ENCODE peak calls at places on chromosomes 6 and 20, in ten cellular contexts. One of them, this sample, is unnamed.

GRCh38 chr6:160178271-160178670 is 56.7 kb downstream of the SLC22A1 start:
- DNase-seq in fibroblast of mammary gland: no peak
- DNase-seq in NB4: peak; percentile 47
- DNase-seq in OCI-LY7: no peak
- DNase-seq in cardiac fibroblast: no peak
- DNase-seq in body of pancreas: no peak
- DNase-seq in GM10248: no peak
- DNase-seq in breast epithelium: no peak
- DNase-seq in AG09319: no peak
- DNase-seq in tibial nerve: no peak
- DNase-seq in this sample: no peak

GRCh38 chr20:7497985-7498384 is 442.3 kb downstream of the HAO1 start:
- DNase-seq in breast epithelium: no peak
- DNase-seq in body of pancreas: no peak
- DNase-seq in fibroblast of mammary gland: peak; percentile 50
- DNase-seq in GM10248: no peak
- DNase-seq in AG09319: no peak
- DNase-seq in OCI-LY7: no peak
- DNase-seq in cardiac fibroblast: peak; percentile 93
- DNase-seq in tibial nerve: no peak
- DNase-seq in NB4: no peak
- DNase-seq in this sample: no peak

GRCh38 chr6:53857318-53858094 is 62.7 kb downstream of the LRRC1 start:
- DNase-seq in OCI-LY7: no peak
- DNase-seq in GM10248: no peak
- DNase-seq in cardiac fibroblast: no peak
- DNase-seq in body of pancreas: no peak
- DNase-seq in AG09319: no peak
- DNase-seq in fibroblast of mammary gland: no peak
- DNase-seq in tibial nerve: no peak
- DNase-seq in NB4: no peak
- DNase-seq in breast epithelium: no peak
- DNase-seq in this sample: no peak

GRCh38 chr6:137768935-137769334 is 98.1 kb upstream of the TNFAIP3 start:
- DNase-seq in AG09319: no peak
- DNase-seq in tibial nerve: no peak
- DNase-seq in body of pancreas: no peak
- DNase-seq in cardiac fibroblast: no peak
- DNase-seq in NB4: no peak
- DNase-seq in OCI-LY7: no peak
- DNase-seq in fibroblast of mammary gland: no peak
- DNase-seq in GM10248: no peak
- DNase-seq in breast epithelium: no peak
- DNase-seq in this sample: no peak

GRCh38 chr6:145669627-145670034 is 65.7 kb downstream of the EPM2A start:
- DNase-seq in cardiac fibroblast: peak; percentile 83
- DNase-seq in fibroblast of mammary gland: peak; percentile 84
- DNase-seq in body of pancreas: no peak
- DNase-seq in OCI-LY7: no peak
- DNase-seq in tibial nerve: no peak
- DNase-seq in NB4: no peak
- DNase-seq in GM10248: no peak
- DNase-seq in breast epithelium: no peak
- DNase-seq in AG09319: peak; percentile 23
- DNase-seq in this sample: no peak

GRCh38 chr6:102015431-102015830 is 621.9 kb downstream of the GRIK2 start:
- DNase-seq in OCI-LY7: no peak
- DNase-seq in tibial nerve: no peak
- DNase-seq in breast epithelium: no peak
- DNase-seq in NB4: no peak
- DNase-seq in GM10248: no peak
- DNase-seq in body of pancreas: no peak
- DNase-seq in fibroblast of mammary gland: no peak
- DNase-seq in AG09319: no peak
- DNase-seq in cardiac fibroblast: no peak
- DNase-seq in this sample: no peak

GRCh38 chr6:42276008-42276890 is 58.6 kb upstream of the MRPS10 start:
- DNase-seq in body of pancreas: no peak
- DNase-seq in NB4: no peak
- DNase-seq in OCI-LY7: no peak
- DNase-seq in fibroblast of mammary gland: peak; percentile 78
- DNase-seq in cardiac fibroblast: peak; percentile 81
- DNase-seq in AG09319: no peak
- DNase-seq in breast epithelium: no peak
- DNase-seq in tibial nerve: peak; percentile 49
- DNase-seq in GM10248: no peak
- DNase-seq in this sample: no peak

GRCh38 chr6:122654016-122654415 is 43.8 kb downstream of the PKIB start:
- DNase-seq in body of pancreas: no peak
- DNase-seq in fibroblast of mammary gland: no peak
- DNase-seq in AG09319: no peak
- DNase-seq in tibial nerve: no peak
- DNase-seq in NB4: no peak
- DNase-seq in OCI-LY7: no peak
- DNase-seq in GM10248: no peak
- DNase-seq in cardiac fibroblast: no peak
- DNase-seq in breast epithelium: no peak
- DNase-seq in this sample: no peak

GRCh38 chr6:163057260-163057659 is 329.5 kb downstream of the PACRG start:
- DNase-seq in GM10248: no peak
- DNase-seq in body of pancreas: no peak
- DNase-seq in AG09319: no peak
- DNase-seq in cardiac fibroblast: no peak
- DNase-seq in NB4: no peak
- DNase-seq in OCI-LY7: no peak
- DNase-seq in breast epithelium: no peak
- DNase-seq in tibial nerve: no peak
- DNase-seq in fibroblast of mammary gland: no peak
- DNase-seq in this sample: no peak

GRCh38 chr6:154815938-154816820 is 83.0 kb downstream of the SCAF8 start:
- DNase-seq in OCI-LY7: no peak
- DNase-seq in AG09319: no peak
- DNase-seq in fibroblast of mammary gland: peak; percentile 43
- DNase-seq in tibial nerve: no peak
- DNase-seq in cardiac fibroblast: peak; percentile 27
- DNase-seq in NB4: no peak
- DNase-seq in body of pancreas: no peak
- DNase-seq in GM10248: no peak
- DNase-seq in breast epithelium: no peak
- DNase-seq in this sample: no peak

DNA sequence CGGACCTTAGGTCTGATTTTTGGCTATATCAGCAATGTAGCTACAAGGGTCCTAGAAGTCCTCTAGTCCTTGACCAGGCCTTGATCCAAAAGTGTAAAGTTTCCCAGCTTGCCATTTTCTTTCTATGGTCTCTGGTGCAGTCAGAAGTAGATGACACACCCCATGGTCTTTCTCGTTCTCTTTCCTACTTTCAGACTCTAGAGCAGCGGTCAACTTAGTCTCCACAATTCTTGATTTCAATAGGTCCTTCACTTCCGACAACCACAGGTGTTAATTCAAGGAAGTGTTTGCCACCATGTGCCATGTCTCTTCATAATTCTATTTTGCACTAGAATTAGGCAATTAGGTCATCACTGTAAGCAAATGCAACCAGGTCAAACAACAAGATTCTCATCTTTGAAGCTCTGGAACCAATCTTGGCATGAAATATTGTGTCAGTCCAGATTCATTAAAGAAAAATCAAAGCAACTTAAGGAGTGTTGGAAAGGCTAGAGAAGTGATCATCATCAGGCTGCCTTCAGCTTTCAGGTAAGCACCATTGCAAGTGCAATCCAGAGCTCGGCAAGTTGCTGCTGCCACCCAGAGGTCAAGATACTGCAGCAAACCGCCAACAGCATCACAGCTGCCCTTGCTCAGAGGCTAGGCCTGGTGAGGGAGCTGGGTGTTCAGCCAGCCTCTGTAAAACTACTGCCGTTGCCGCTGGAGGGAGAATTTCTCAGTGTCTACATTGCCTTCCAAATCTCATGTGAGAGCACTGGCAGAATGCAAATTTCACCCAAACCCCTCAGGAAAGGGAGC is 5.6 kb upstream of the SYNE1 start:
- DNase-seq in breast epithelium: no peak
- DNase-seq in fibroblast of mammary gland: peak; percentile 49
- DNase-seq in cardiac fibroblast: peak; percentile 79
- DNase-seq in OCI-LY7: peak; percentile 84
- DNase-seq in body of pancreas: peak; percentile 67
- DNase-seq in GM10248: peak; percentile 25
- DNase-seq in tibial nerve: peak; percentile 21
- DNase-seq in NB4: peak; percentile 45
- DNase-seq in AG09319: no peak
- DNase-seq in this sample: peak; percentile 5
- TF ChIP-seq CTCF in breast epithelium: no peak
- TF ChIP-seq CTCF in fibroblast of mammary gland: peak; percentile 47
- TF ChIP-seq CTCF in cardiac fibroblast: peak; percentile 79
- TF ChIP-seq CTCF in OCI-LY7: peak; percentile 85
- TF ChIP-seq CTCF in body of pancreas: peak; percentile 63
- TF ChIP-seq CTCF in GM10248: peak; percentile 58
- TF ChIP-seq CTCF in tibial nerve: peak; percentile 22
- TF ChIP-seq CTCF in NB4: peak; percentile 47
- TF ChIP-seq CTCF in AG09319: peak; percentile 75
- TF ChIP-seq CTCF in this sample: peak; percentile 58

DNA sequence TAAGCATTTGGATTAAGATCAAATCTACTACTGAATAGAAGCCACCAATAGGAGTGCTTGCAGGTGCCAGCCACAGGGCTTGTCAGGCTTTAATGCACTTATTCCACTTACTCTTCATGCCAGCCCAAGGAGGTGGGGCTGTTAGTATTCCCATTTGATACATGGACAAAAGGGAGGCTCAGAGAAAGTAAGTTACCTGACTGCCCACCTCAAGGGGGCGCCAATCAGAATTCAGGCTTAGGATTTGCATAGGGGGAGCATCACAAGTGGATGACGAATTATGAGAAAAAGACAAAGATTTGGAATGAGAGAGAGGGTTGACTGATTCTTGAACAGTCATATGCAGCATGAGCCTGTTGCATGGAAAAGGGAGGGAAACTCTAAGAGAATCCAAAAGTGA is 188.4 kb upstream of the TSHZ2 start:
- DNase-seq in breast epithelium: no peak
- DNase-seq in NB4: peak; percentile 33
- DNase-seq in tibial nerve: no peak
- DNase-seq in fibroblast of mammary gland: peak; percentile 33
- DNase-seq in GM10248: no peak
- DNase-seq in AG09319: no peak
- DNase-seq in cardiac fibroblast: no peak
- DNase-seq in OCI-LY7: no peak
- DNase-seq in body of pancreas: no peak
- DNase-seq in this sample: no peak
- TF ChIP-seq CTCF in breast epithelium: no peak
- TF ChIP-seq CTCF in NB4: peak; percentile 58
- TF ChIP-seq CTCF in tibial nerve: no peak
- TF ChIP-seq CTCF in fibroblast of mammary gland: peak; percentile 45
- TF ChIP-seq CTCF in GM10248: no peak
- TF ChIP-seq CTCF in AG09319: peak; percentile 18
- TF ChIP-seq CTCF in cardiac fibroblast: no peak
- TF ChIP-seq CTCF in OCI-LY7: peak; percentile 67
- TF ChIP-seq CTCF in body of pancreas: no peak
- TF ChIP-seq CTCF in this sample: peak; percentile 48

GRCh38 chr6:149887343-149887742 is 10.6 kb downstream of the RAET1E start:
- DNase-seq in breast epithelium: no peak
- DNase-seq in body of pancreas: no peak
- DNase-seq in tibial nerve: no peak
- DNase-seq in GM10248: no peak
- DNase-seq in OCI-LY7: no peak
- DNase-seq in NB4: no peak
- DNase-seq in AG09319: no peak
- DNase-seq in fibroblast of mammary gland: peak; percentile 93
- DNase-seq in cardiac fibroblast: peak; percentile 79
- DNase-seq in this sample: no peak

GRCh38 chr6:149884215-149884614 is 13.7 kb downstream of the RAET1E start:
- DNase-seq in breast epithelium: no peak
- DNase-seq in body of pancreas: peak; percentile 50
- DNase-seq in fibroblast of mammary gland: peak; percentile 42
- DNase-seq in cardiac fibroblast: peak; percentile 53
- DNase-seq in tibial nerve: no peak
- DNase-seq in OCI-LY7: no peak
- DNase-seq in NB4: no peak
- DNase-seq in AG09319: no peak
- DNase-seq in GM10248: no peak
- DNase-seq in this sample: no peak

GRCh38 chr6:149881860-149882259 is 16.1 kb downstream of the RAET1E start:
- DNase-seq in cardiac fibroblast: no peak
- DNase-seq in AG09319: no peak
- DNase-seq in fibroblast of mammary gland: no peak
- DNase-seq in tibial nerve: no peak
- DNase-seq in OCI-LY7: no peak
- DNase-seq in body of pancreas: no peak
- DNase-seq in NB4: no peak
- DNase-seq in breast epithelium: no peak
- DNase-seq in GM10248: no peak
- DNase-seq in this sample: no peak

GRCh38 chr6:149885888-149886287 is 12.0 kb downstream of the RAET1E start:
- DNase-seq in body of pancreas: no peak
- DNase-seq in OCI-LY7: no peak
- DNase-seq in cardiac fibroblast: no peak
- DNase-seq in GM10248: no peak
- DNase-seq in AG09319: no peak
- DNase-seq in fibroblast of mammary gland: no peak
- DNase-seq in breast epithelium: no peak
- DNase-seq in NB4: no peak
- DNase-seq in tibial nerve: no peak
- DNase-seq in this sample: no peak

GRCh38 chr6:149884617-149885016 is 13.3 kb downstream of the RAET1E start:
- DNase-seq in breast epithelium: no peak
- DNase-seq in AG09319: no peak
- DNase-seq in GM10248: no peak
- DNase-seq in tibial nerve: no peak
- DNase-seq in fibroblast of mammary gland: no peak
- DNase-seq in body of pancreas: no peak
- DNase-seq in cardiac fibroblast: no peak
- DNase-seq in NB4: no peak
- DNase-seq in OCI-LY7: no peak
- DNase-seq in this sample: no peak
- TF ChIP-seq CTCF in breast epithelium: no peak
- TF ChIP-seq CTCF in AG09319: no peak
- TF ChIP-seq CTCF in GM10248: no peak
- TF ChIP-seq CTCF in tibial nerve: no peak
- TF ChIP-seq CTCF in fibroblast of mammary gland: no peak
- TF ChIP-seq CTCF in body of pancreas: no peak
- TF ChIP-seq CTCF in cardiac fibroblast: no peak
- TF ChIP-seq CTCF in NB4: no peak
- TF ChIP-seq CTCF in OCI-LY7: no peak
- TF ChIP-seq CTCF in this sample: no peak

DNA sequence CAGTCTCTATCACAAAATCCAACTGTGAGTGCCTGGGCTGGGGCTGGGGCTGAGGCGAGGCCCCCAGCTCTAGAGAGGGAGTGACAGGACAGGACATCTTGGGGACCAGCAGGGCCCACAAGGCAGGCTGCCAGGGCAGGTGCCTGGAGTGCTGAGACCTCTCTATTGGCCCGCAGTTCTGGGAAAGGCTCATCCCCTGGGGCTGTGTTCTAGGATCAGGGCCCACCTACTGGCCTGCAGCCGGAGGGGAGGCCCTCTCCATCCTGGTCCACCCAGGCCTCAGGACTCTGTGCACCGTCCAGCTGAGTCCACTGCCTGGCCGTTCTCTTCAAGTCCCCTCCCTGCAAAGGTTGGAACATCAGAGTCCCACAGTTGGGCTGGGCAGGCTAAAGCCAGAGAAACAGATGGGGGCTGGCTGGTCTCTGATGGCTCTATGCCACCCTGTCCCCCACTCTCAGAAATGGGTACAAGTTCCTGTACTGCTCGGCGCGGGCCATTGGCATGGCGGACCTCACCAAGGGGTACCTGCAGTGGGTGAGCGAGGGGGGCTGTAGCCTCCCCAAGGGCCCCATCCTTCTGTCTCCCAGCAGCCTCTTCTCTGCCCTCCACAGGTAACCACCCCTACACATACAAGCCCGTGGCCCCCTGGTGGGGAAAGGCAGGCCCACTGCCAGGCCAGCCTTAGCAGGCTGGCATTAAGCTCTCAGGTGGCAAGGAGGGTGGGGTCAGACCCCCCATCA is 9.0 kb downstream of the EMILIN3 start:
- DNase-seq in breast epithelium: no peak
- DNase-seq in cardiac fibroblast: no peak
- DNase-seq in GM10248: no peak
- DNase-seq in fibroblast of mammary gland: no peak
- DNase-seq in NB4: no peak
- DNase-seq in tibial nerve: no peak
- DNase-seq in AG09319: no peak
- DNase-seq in body of pancreas: no peak
- DNase-seq in OCI-LY7: peak; percentile 19
- DNase-seq in this sample: no peak
- TF ChIP-seq CTCF in breast epithelium: no peak
- TF ChIP-seq CTCF in cardiac fibroblast: no peak
- TF ChIP-seq CTCF in GM10248: no peak
- TF ChIP-seq CTCF in fibroblast of mammary gland: no peak
- TF ChIP-seq CTCF in NB4: peak; percentile 24
- TF ChIP-seq CTCF in tibial nerve: no peak
- TF ChIP-seq CTCF in AG09319: no peak
- TF ChIP-seq CTCF in body of pancreas: no peak
- TF ChIP-seq CTCF in OCI-LY7: no peak
- TF ChIP-seq CTCF in this sample: peak; percentile 22